ENCODE peak calls at places on chromosomes 3 and 15, in eight cellular contexts. One of them, this sample, is unnamed.
A peak's percentile ranks its signal among the peaks of the same experiment; 100 is the strongest.

GRCh38 chr3:194671511-194671899 is 486 bp downstream of the LSG1 start:
- DNase-seq in psoas muscle: no peak
- DNase-seq in stimulated activated CD4-positive, alpha-beta T cell treated with anti-CD3 and anti-CD28 coated beads, Interleukin-4, amount 100 ng/mL, for 4 hours: no peak
- DNase-seq in dorsolateral prefrontal cortex: no peak
- DNase-seq in NCI-H2081 treated with DMSO at 0.1 percent for 48 hours: no peak
- DNase-seq in ELR: peak; percentile 68
- DNase-seq in K562: peak; percentile 51
- DNase-seq in HT1080: peak; percentile 51
- DNase-seq in this sample: no peak

GRCh38 chr3:138974467-138974866 is 27.4 kb downstream of the FOXL2NB start:
- DNase-seq in NCI-H2081 treated with DMSO at 0.1 percent for 48 hours: no peak
- DNase-seq in psoas muscle: no peak
- DNase-seq in ELR: peak; percentile 78
- DNase-seq in K562: no peak
- DNase-seq in stimulated activated CD4-positive, alpha-beta T cell treated with anti-CD3 and anti-CD28 coated beads, Interleukin-4, amount 100 ng/mL, for 4 hours: no peak
- DNase-seq in HT1080: peak; percentile 86
- DNase-seq in dorsolateral prefrontal cortex: no peak
- DNase-seq in this sample: no peak

GRCh38 chr15:86855962-86856361 is 776.3 kb downstream of the AGBL1 start:
- DNase-seq in psoas muscle: no peak
- DNase-seq in HT1080: no peak
- DNase-seq in stimulated activated CD4-positive, alpha-beta T cell treated with anti-CD3 and anti-CD28 coated beads, Interleukin-4, amount 100 ng/mL, for 4 hours: no peak
- DNase-seq in dorsolateral prefrontal cortex: no peak
- DNase-seq in NCI-H2081 treated with DMSO at 0.1 percent for 48 hours: no peak
- DNase-seq in ELR: no peak
- DNase-seq in K562: no peak
- DNase-seq in this sample: no peak

GRCh38 chr3:52892625-52893311 is 4.6 kb downstream of the STIMATE start:
- DNase-seq in K562: no peak
- DNase-seq in ELR: peak; percentile 19
- DNase-seq in NCI-H2081 treated with DMSO at 0.1 percent for 48 hours: no peak
- DNase-seq in HT1080: no peak
- DNase-seq in stimulated activated CD4-positive, alpha-beta T cell treated with anti-CD3 and anti-CD28 coated beads, Interleukin-4, amount 100 ng/mL, for 4 hours: peak; percentile 33
- DNase-seq in psoas muscle: no peak
- DNase-seq in dorsolateral prefrontal cortex: no peak
- DNase-seq in this sample: no peak

GRCh38 chr3:16374047-16375019 is 109.3 kb downstream of the OXNAD1 start:
- DNase-seq in HT1080: no peak
- DNase-seq in dorsolateral prefrontal cortex: no peak
- DNase-seq in NCI-H2081 treated with DMSO at 0.1 percent for 48 hours: no peak
- DNase-seq in stimulated activated CD4-positive, alpha-beta T cell treated with anti-CD3 and anti-CD28 coated beads, Interleukin-4, amount 100 ng/mL, for 4 hours: no peak
- DNase-seq in ELR: no peak
- DNase-seq in K562: no peak
- DNase-seq in psoas muscle: no peak
- DNase-seq in this sample: no peak

GRCh38 chr3:134073583-134073945 is 43.8 kb upstream of the SLCO2A1 start:
- DNase-seq in psoas muscle: no peak
- DNase-seq in stimulated activated CD4-positive, alpha-beta T cell treated with anti-CD3 and anti-CD28 coated beads, Interleukin-4, amount 100 ng/mL, for 4 hours: no peak
- DNase-seq in HT1080: no peak
- DNase-seq in ELR: no peak
- DNase-seq in K562: no peak
- DNase-seq in NCI-H2081 treated with DMSO at 0.1 percent for 48 hours: no peak
- DNase-seq in dorsolateral prefrontal cortex: no peak
- DNase-seq in this sample: no peak

GRCh38 chr15:71043373-71043772 is 71.9 kb upstream of the THSD4 start:
- DNase-seq in HT1080: peak; percentile 45
- DNase-seq in ELR: peak; percentile 73
- DNase-seq in dorsolateral prefrontal cortex: no peak
- DNase-seq in K562: no peak
- DNase-seq in psoas muscle: no peak
- DNase-seq in stimulated activated CD4-positive, alpha-beta T cell treated with anti-CD3 and anti-CD28 coated beads, Interleukin-4, amount 100 ng/mL, for 4 hours: no peak
- DNase-seq in NCI-H2081 treated with DMSO at 0.1 percent for 48 hours: no peak
- DNase-seq in this sample: no peak

GRCh38 chr3:134594236-134594825 is 56.5 kb downstream of the KY start:
- DNase-seq in dorsolateral prefrontal cortex: no peak
- DNase-seq in HT1080: no peak
- DNase-seq in K562: no peak
- DNase-seq in stimulated activated CD4-positive, alpha-beta T cell treated with anti-CD3 and anti-CD28 coated beads, Interleukin-4, amount 100 ng/mL, for 4 hours: no peak
- DNase-seq in psoas muscle: no peak
- DNase-seq in NCI-H2081 treated with DMSO at 0.1 percent for 48 hours: peak; percentile 60
- DNase-seq in ELR: no peak
- DNase-seq in this sample: no peak

GRCh38 chr15:57606816-57607215 is 15.1 kb downstream of the MYZAP start:
- DNase-seq in NCI-H2081 treated with DMSO at 0.1 percent for 48 hours: no peak
- DNase-seq in dorsolateral prefrontal cortex: no peak
- DNase-seq in stimulated activated CD4-positive, alpha-beta T cell treated with anti-CD3 and anti-CD28 coated beads, Interleukin-4, amount 100 ng/mL, for 4 hours: no peak
- DNase-seq in ELR: no peak
- DNase-seq in HT1080: no peak
- DNase-seq in K562: no peak
- DNase-seq in psoas muscle: no peak
- DNase-seq in this sample: no peak

GRCh38 chr3:53068176-53068575 is 22.3 kb upstream of the SFMBT1 start:
- DNase-seq in dorsolateral prefrontal cortex: no peak
- DNase-seq in ELR: no peak
- DNase-seq in stimulated activated CD4-positive, alpha-beta T cell treated with anti-CD3 and anti-CD28 coated beads, Interleukin-4, amount 100 ng/mL, for 4 hours: no peak
- DNase-seq in K562: no peak
- DNase-seq in HT1080: no peak
- DNase-seq in NCI-H2081 treated with DMSO at 0.1 percent for 48 hours: no peak
- DNase-seq in psoas muscle: no peak
- DNase-seq in this sample: no peak

GRCh38 chr3:123657578-123657977 is 72.7 kb upstream of the HACD2 start:
- DNase-seq in stimulated activated CD4-positive, alpha-beta T cell treated with anti-CD3 and anti-CD28 coated beads, Interleukin-4, amount 100 ng/mL, for 4 hours: no peak
- DNase-seq in K562: no peak
- DNase-seq in psoas muscle: no peak
- DNase-seq in dorsolateral prefrontal cortex: no peak
- DNase-seq in NCI-H2081 treated with DMSO at 0.1 percent for 48 hours: no peak
- DNase-seq in ELR: no peak
- DNase-seq in HT1080: no peak
- DNase-seq in this sample: no peak

GRCh38 chr3:71885001-71885400 is 100.1 kb upstream of the PROK2 start:
- DNase-seq in dorsolateral prefrontal cortex: no peak
- DNase-seq in stimulated activated CD4-positive, alpha-beta T cell treated with anti-CD3 and anti-CD28 coated beads, Interleukin-4, amount 100 ng/mL, for 4 hours: no peak
- DNase-seq in NCI-H2081 treated with DMSO at 0.1 percent for 48 hours: no peak
- DNase-seq in psoas muscle: no peak
- DNase-seq in K562: no peak
- DNase-seq in ELR: no peak
- DNase-seq in HT1080: no peak
- DNase-seq in this sample: no peak

GRCh38 chr15:89243046-89243690 is 611 bp upstream of the FANCI start:
- DNase-seq in stimulated activated CD4-positive, alpha-beta T cell treated with anti-CD3 and anti-CD28 coated beads, Interleukin-4, amount 100 ng/mL, for 4 hours: no peak
- DNase-seq in HT1080: no peak
- DNase-seq in dorsolateral prefrontal cortex: no peak
- DNase-seq in ELR: peak; percentile 30
- DNase-seq in psoas muscle: no peak
- DNase-seq in NCI-H2081 treated with DMSO at 0.1 percent for 48 hours: no peak
- DNase-seq in K562: no peak
- DNase-seq in this sample: no peak

GRCh38 chr3:188739547-188739946 is 432.2 kb upstream of the TPRG1 start:
- DNase-seq in stimulated activated CD4-positive, alpha-beta T cell treated with anti-CD3 and anti-CD28 coated beads, Interleukin-4, amount 100 ng/mL, for 4 hours: no peak
- DNase-seq in ELR: no peak
- DNase-seq in HT1080: no peak
- DNase-seq in NCI-H2081 treated with DMSO at 0.1 percent for 48 hours: no peak
- DNase-seq in dorsolateral prefrontal cortex: no peak
- DNase-seq in K562: no peak
- DNase-seq in psoas muscle: no peak
- DNase-seq in this sample: no peak

GRCh38 chr3:150890320-150890719 is 14.9 kb downstream of the MINDY4B start:
- DNase-seq in dorsolateral prefrontal cortex: no peak
- DNase-seq in ELR: no peak
- DNase-seq in K562: no peak
- DNase-seq in stimulated activated CD4-positive, alpha-beta T cell treated with anti-CD3 and anti-CD28 coated beads, Interleukin-4, amount 100 ng/mL, for 4 hours: no peak
- DNase-seq in psoas muscle: no peak
- DNase-seq in HT1080: no peak
- DNase-seq in NCI-H2081 treated with DMSO at 0.1 percent for 48 hours: no peak
- DNase-seq in this sample: no peak

GRCh38 chr15:41780266-41780665 is 6.0 kb downstream of the MAPKBP1 start:
- DNase-seq in K562: no peak
- DNase-seq in NCI-H2081 treated with DMSO at 0.1 percent for 48 hours: no peak
- DNase-seq in psoas muscle: no peak
- DNase-seq in HT1080: no peak
- DNase-seq in stimulated activated CD4-positive, alpha-beta T cell treated with anti-CD3 and anti-CD28 coated beads, Interleukin-4, amount 100 ng/mL, for 4 hours: no peak
- DNase-seq in dorsolateral prefrontal cortex: no peak
- DNase-seq in ELR: no peak
- DNase-seq in this sample: no peak

GRCh38 chr3:47385796-47386195 is 5.0 kb downstream of the PTPN23 start:
- DNase-seq in ELR: no peak
- DNase-seq in psoas muscle: no peak
- DNase-seq in NCI-H2081 treated with DMSO at 0.1 percent for 48 hours: no peak
- DNase-seq in K562: no peak
- DNase-seq in dorsolateral prefrontal cortex: no peak
- DNase-seq in HT1080: no peak
- DNase-seq in stimulated activated CD4-positive, alpha-beta T cell treated with anti-CD3 and anti-CD28 coated beads, Interleukin-4, amount 100 ng/mL, for 4 hours: no peak
- DNase-seq in this sample: no peak

GRCh38 chr3:150253622-150254021 is 154.5 kb upstream of the TSC22D2 start:
- DNase-seq in HT1080: no peak
- DNase-seq in ELR: peak; percentile 17
- DNase-seq in NCI-H2081 treated with DMSO at 0.1 percent for 48 hours: no peak
- DNase-seq in dorsolateral prefrontal cortex: no peak
- DNase-seq in K562: peak; percentile 65
- DNase-seq in psoas muscle: no peak
- DNase-seq in stimulated activated CD4-positive, alpha-beta T cell treated with anti-CD3 and anti-CD28 coated beads, Interleukin-4, amount 100 ng/mL, for 4 hours: no peak
- DNase-seq in this sample: no peak

GRCh38 chr3:3160826-3161225 is 18.7 kb downstream of the CRBN start:
- DNase-seq in NCI-H2081 treated with DMSO at 0.1 percent for 48 hours: no peak
- DNase-seq in ELR: no peak
- DNase-seq in HT1080: no peak
- DNase-seq in stimulated activated CD4-positive, alpha-beta T cell treated with anti-CD3 and anti-CD28 coated beads, Interleukin-4, amount 100 ng/mL, for 4 hours: no peak
- DNase-seq in psoas muscle: no peak
- DNase-seq in dorsolateral prefrontal cortex: no peak
- DNase-seq in K562: no peak
- DNase-seq in this sample: no peak

GRCh38 chr3:50248387-50248786 is 12.4 kb downstream of the GNAI2 start:
- DNase-seq in HT1080: peak; percentile 84
- DNase-seq in stimulated activated CD4-positive, alpha-beta T cell treated with anti-CD3 and anti-CD28 coated beads, Interleukin-4, amount 100 ng/mL, for 4 hours: no peak
- DNase-seq in psoas muscle: peak; percentile 46
- DNase-seq in dorsolateral prefrontal cortex: no peak
- DNase-seq in NCI-H2081 treated with DMSO at 0.1 percent for 48 hours: no peak
- DNase-seq in K562: no peak
- DNase-seq in ELR: peak; percentile 66
- DNase-seq in this sample: no peak

GRCh38 chr15:34056921-34057320 is 17.9 kb upstream of the AVEN start:
- DNase-seq in HT1080: no peak
- DNase-seq in NCI-H2081 treated with DMSO at 0.1 percent for 48 hours: no peak
- DNase-seq in ELR: no peak
- DNase-seq in K562: no peak
- DNase-seq in psoas muscle: no peak
- DNase-seq in stimulated activated CD4-positive, alpha-beta T cell treated with anti-CD3 and anti-CD28 coated beads, Interleukin-4, amount 100 ng/mL, for 4 hours: no peak
- DNase-seq in dorsolateral prefrontal cortex: no peak
- DNase-seq in this sample: no peak

GRCh38 chr15:90915216-90915807 is 12.2 kb downstream of the MAN2A2 start:
- DNase-seq in NCI-H2081 treated with DMSO at 0.1 percent for 48 hours: no peak
- DNase-seq in ELR: no peak
- DNase-seq in K562: no peak
- DNase-seq in psoas muscle: no peak
- DNase-seq in HT1080: no peak
- DNase-seq in stimulated activated CD4-positive, alpha-beta T cell treated with anti-CD3 and anti-CD28 coated beads, Interleukin-4, amount 100 ng/mL, for 4 hours: no peak
- DNase-seq in dorsolateral prefrontal cortex: no peak
- DNase-seq in this sample: no peak

GRCh38 chr3:25542571-25543039 is 114.5 kb downstream of the RARB start:
- DNase-seq in stimulated activated CD4-positive, alpha-beta T cell treated with anti-CD3 and anti-CD28 coated beads, Interleukin-4, amount 100 ng/mL, for 4 hours: no peak
- DNase-seq in NCI-H2081 treated with DMSO at 0.1 percent for 48 hours: no peak
- DNase-seq in K562: no peak
- DNase-seq in HT1080: no peak
- DNase-seq in ELR: no peak
- DNase-seq in psoas muscle: no peak
- DNase-seq in dorsolateral prefrontal cortex: no peak
- DNase-seq in this sample: no peak

GRCh38 chr3:20324664-20325478 is 138.9 kb upstream of the SGO1 start:
- DNase-seq in dorsolateral prefrontal cortex: no peak
- DNase-seq in psoas muscle: no peak
- DNase-seq in ELR: no peak
- DNase-seq in stimulated activated CD4-positive, alpha-beta T cell treated with anti-CD3 and anti-CD28 coated beads, Interleukin-4, amount 100 ng/mL, for 4 hours: no peak
- DNase-seq in NCI-H2081 treated with DMSO at 0.1 percent for 48 hours: no peak
- DNase-seq in K562: peak; percentile 68
- DNase-seq in HT1080: no peak
- DNase-seq in this sample: no peak

This sample was measured in upper lobe of right lung.